ENCODE peak calls at places on chromosome 2, in five cellular contexts. N, A, Z, M and K are unnamed samples.

GRCh38 chr2:62461707-62462106 is 44.3 kb downstream of the TMEM17 start:
- DNase-seq in N (peak), A (no peak), Z (no peak), M (no peak), K (no peak)

GRCh38 chr2:9993490-9994165 is 42.1 kb downstream of the GRHL1 start:
- DNase-seq in N (no peak), A (no peak), Z (no peak), M (no peak), K (no peak)

GRCh38 chr2:27720004-27720551 is 51.4 kb upstream of the MRPL33 start:
- DNase-seq in N (no peak), A (no peak), Z (no peak), M (no peak), K (no peak)

GRCh38 chr2:43840961-43841360 is 2.2 kb downstream of the ABCG8 start:
- DNase-seq in N (peak), A (no peak), Z (no peak), M (peak), K (no peak)

GRCh38 chr2:71546777-71547281 is 93.5 kb downstream of the DYSF start:
- DNase-seq in N (no peak), A (no peak), Z (no peak), M (no peak), K (no peak)

GRCh38 chr2:38653715-38654494 is 12.0 kb upstream of the GALM start:
- DNase-seq in N (no peak), A (no peak), Z (no peak), M (no peak), K (no peak)

GRCh38 chr2:181632733-181633401 is 24.0 kb downstream of the CERKL start:
- DNase-seq in N (no peak), A (no peak), Z (no peak), M (peak), K (no peak)

GRCh38 chr2:89848763-89849162 is 1157.3 kb downstream of the RPIA start:
- DNase-seq in N (no peak), A (no peak), Z (no peak), M (no peak), K (no peak)

GRCh38 chr2:75589344-75590105 is 28.8 kb upstream of the EVA1A start:
- DNase-seq in N (no peak), A (no peak), Z (no peak), M (no peak), K (no peak)

GRCh38 chr2:11161747-11162146 is 6.5 kb downstream of the SLC66A3 start:
- DNase-seq in N (no peak), A (peak), Z (no peak), M (no peak), K (no peak)

GRCh38 chr2:204972606-204973336 is 427.5 kb downstream of the PARD3B start:
- DNase-seq in N (no peak), A (peak), Z (no peak), M (no peak), K (no peak)

GRCh38 chr2:230417436-230417835 is 1.4 kb downstream of the SP100 start:
- DNase-seq in N (no peak), A (no peak), Z (no peak), M (no peak), K (no peak)

GRCh38 chr2:28693223-28693622 is 58.4 kb upstream of the PPP1CB start:
- DNase-seq in N (no peak), A (no peak), Z (no peak), M (no peak), K (no peak)

GRCh38 chr2:156648522-156648921 is 212.3 kb downstream of the GPD2 start:
- DNase-seq in N (no peak), A (no peak), Z (no peak), M (no peak), K (no peak)

GRCh38 chr2:25251032-25251460 is 82.7 kb upstream of the POMC start:
- DNase-seq in N (peak), A (no peak), Z (no peak), M (peak), K (no peak)

GRCh38 chr2:32622570-32623310 is 5.1 kb upstream of the TTC27 start:
- DNase-seq in N (no peak), A (no peak), Z (no peak), M (no peak), K (no peak)

GRCh38 chr2:20674974-20675679 is 8.2 kb downstream of the GDF7 start:
- DNase-seq in N (peak), A (peak), Z (no peak), M (no peak), K (peak)

GRCh38 chr2:176056411-176056810 is 27.4 kb downstream of the EVX2 start:
- DNase-seq in N (no peak), A (no peak), Z (no peak), M (no peak), K (no peak)

GRCh38 chr2:203694186-203694585 is 12.3 kb upstream of the CD28 start:
- DNase-seq in N (no peak), A (no peak), Z (no peak), M (no peak), K (no peak)

GRCh38 chr2:165847001-165847400 is 53.0 kb upstream of the GALNT3 start:
- DNase-seq in N (no peak), A (no peak), Z (no peak), M (no peak), K (no peak)
- TF ChIP-seq CTCF in N (no peak), A (peak), Z (no peak), M (no peak), K (no peak)

GRCh38 chr2:85830645-85831044 is 58.1 kb downstream of the ST3GAL5 start:
- DNase-seq in N (no peak), A (no peak), Z (no peak), M (no peak), K (no peak)
- TF ChIP-seq CTCF in N (no peak), A (no peak), Z (no peak), M (no peak), K (no peak)

DNA sequence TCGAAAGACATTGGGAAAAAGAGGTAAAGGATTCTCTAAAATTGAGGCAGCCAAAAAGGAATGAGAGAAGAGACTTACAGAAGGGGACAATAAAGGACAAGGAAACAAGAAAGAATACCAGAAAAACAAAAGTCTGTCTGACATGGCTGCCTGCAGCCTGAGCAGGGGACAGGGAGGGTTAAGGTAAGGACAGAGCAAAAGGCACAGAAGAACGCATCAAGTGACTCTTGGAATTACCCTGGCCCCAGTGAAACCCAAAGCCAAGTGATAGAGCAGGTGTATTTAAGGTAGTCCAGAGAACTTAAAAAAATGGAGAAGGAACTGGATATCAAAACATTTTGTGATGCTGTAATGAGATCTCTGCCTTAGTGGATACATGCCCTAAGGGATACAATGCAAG is 47.1 kb upstream of the XIRP2 start:
- DNase-seq in N (no peak), A (peak), Z (no peak), M (no peak), K (no peak)
- TF ChIP-seq CTCF in N (no peak), A (no peak), Z (no peak), M (no peak), K (no peak)

GRCh38 chr2:196066794-196067382 is 1.7 kb downstream of the DNAH7 start:
- DNase-seq in N (no peak), A (no peak), Z (no peak), M (peak), K (no peak)
- TF ChIP-seq CTCF in N (peak), A (peak), Z (peak), M (no peak), K (peak)

DNA sequence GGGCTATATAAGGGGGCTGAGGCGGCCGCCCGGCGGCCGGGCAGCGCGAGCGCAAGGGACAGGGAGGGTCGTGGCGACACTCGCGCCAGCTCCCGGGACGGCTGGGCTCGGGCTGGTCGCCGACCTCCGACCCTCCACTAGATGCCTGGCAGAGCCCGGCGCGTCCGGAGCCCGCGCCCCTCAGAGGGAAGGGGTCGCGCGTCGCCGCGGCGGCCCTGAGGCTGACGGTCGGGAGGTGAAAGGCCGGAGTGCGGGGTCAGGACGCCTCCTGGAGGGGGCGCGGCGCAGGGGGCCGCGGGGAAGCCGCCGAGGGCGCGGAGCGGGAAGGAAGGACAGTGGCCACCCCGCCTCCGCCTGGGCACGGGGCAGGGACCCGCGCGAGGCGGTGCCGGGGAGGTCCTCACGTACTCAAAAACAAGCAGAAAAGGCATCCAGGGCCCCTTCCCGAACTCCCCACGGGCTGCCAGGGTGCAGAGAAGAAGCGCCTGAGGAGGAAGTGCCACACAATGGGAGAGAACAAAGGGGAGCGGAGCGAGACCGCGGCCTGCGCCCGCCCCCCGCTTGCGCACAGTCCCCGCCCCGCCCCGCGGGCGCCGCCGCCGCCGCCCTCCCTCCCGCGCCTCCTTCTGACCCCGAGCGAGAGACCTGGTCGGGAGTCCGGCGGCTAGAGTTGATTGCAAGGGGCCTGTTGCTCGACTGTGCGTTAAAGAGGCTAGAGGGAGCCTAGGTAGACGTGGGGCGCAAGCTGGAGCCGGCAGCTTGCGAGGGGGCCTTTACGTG is 791 bp upstream of the KLF7 start:
- DNase-seq in N (peak), A (peak), Z (peak), M (peak), K (peak)
- TF ChIP-seq CTCF in N (no peak), A (peak), Z (peak), M (no peak), K (peak)

GRCh38 chr2:15159751-15160177 is 401.4 kb downstream of the NBAS start:
- DNase-seq in N (no peak), A (peak), Z (no peak), M (peak), K (peak)
- TF ChIP-seq CTCF in N (peak), A (peak), Z (no peak), M (peak), K (peak)

DNA sequence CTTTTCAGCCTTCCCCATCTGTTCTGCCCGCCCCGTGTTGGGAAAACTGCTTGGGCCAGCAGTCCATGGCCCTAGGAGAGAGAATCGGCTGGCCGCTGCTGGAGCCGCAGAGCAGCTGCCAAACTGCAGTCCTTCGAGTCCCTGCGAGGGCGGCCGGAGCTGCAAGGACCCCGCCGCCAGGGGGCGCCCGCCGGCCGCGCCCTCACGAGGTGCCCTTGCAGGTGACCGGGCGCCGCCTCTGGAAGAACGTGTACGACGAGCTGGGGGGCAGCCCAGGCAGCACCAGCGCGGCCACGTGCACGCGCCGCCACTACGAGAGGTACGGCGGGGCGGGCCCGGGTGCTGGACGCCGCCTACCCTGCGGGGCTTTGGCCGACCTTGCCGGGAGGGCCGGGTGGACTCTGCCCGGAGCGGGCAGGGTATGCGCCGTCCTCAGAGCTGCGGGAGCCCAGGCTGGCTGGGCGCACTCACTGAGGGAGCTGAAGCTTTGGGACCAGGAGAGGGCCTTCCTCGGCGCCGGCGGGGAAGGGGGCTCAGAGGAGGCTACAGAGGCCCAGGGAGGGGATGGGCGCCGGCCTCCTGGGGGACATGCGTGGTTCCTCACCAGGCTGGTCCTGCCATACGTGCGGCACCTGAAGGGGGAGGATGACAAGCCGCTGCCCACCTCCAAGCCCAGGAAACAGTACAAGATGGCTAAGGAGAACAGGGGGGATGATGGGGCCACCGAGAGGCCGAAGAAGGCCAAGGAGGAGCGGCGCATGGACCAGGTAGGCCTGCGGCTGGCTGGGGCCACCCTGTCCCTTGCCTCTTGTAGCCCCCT is 13.6 kb downstream of the ARID5A start:
- DNase-seq in N (peak), A (peak), Z (peak), M (no peak), K (peak)
- TF ChIP-seq CTCF in N (peak), A (peak), Z (peak), M (no peak), K (peak)

GRCh38 chr2:188369365-188369764 is 77.7 kb downstream of the GULP1 start:
- DNase-seq in N (no peak), A (peak), Z (peak), M (peak), K (peak)
- TF ChIP-seq CTCF in N (peak), A (peak), Z (peak), M (peak), K (peak)

GRCh38 chr2:47006374-47007220 is 91.0 kb upstream of the MCFD2 start:
- DNase-seq in N (no peak), A (no peak), Z (no peak), M (no peak), K (no peak)
- TF ChIP-seq CTCF in N (no peak), A (peak), Z (no peak), M (no peak), K (no peak)